ENCODE peak calls at places on chromosomes 6 and 20, in five cellular contexts. G is neural progenitor cell, E is tibial artery, A is HL-60, W is astrocyte of the spinal cord. P is an unnamed sample.

GRCh38 chr20:58956078-58956477 is 25.0 kb upstream of the NELFCD start:
- DNase-seq in A (peak), E (no peak), W (no peak), G (no peak), P (no peak)

GRCh38 chr20:26135325-26136110 is 438.9 kb upstream of the ZNF337 start:
- DNase-seq in A (no peak), G (no peak), W (no peak), E (no peak), P (no peak)

GRCh38 chr6:37675606-37676005 is 22.1 kb downstream of the MDGA1 start:
- DNase-seq in A (no peak), G (no peak), W (no peak), E (no peak), P (no peak)

GRCh38 chr6:72559067-72559466 is 62.8 kb upstream of the KCNQ5 start:
- DNase-seq in E (no peak), A (no peak), G (no peak), W (no peak), P (no peak)

GRCh38 chr20:38167466-38167850 is 2.4 kb upstream of the TGM2 start:
- DNase-seq in W (no peak), E (peak), A (no peak), G (no peak), P (no peak)

GRCh38 chr20:4383966-4384365 is 337.7 kb upstream of the PRND start:
- DNase-seq in E (no peak), G (no peak), A (no peak), W (peak), P (no peak)

GRCh38 chr6:3015144-3015543 is 15.4 kb downstream of the NQO2 start:
- DNase-seq in A (no peak), W (no peak), E (no peak), G (no peak), P (no peak)

GRCh38 chr6:107320126-107320525 is 139.2 kb downstream of the PDSS2 start:
- DNase-seq in E (no peak), G (no peak), W (peak), A (no peak), P (no peak)

GRCh38 chr20:61883867-61884393 is 181.8 kb downstream of the TAF4 start:
- DNase-seq in W (no peak), G (no peak), E (no peak), A (no peak), P (no peak)

GRCh38 chr6:128519132-128519930 is 1.1 kb downstream of the PTPRK start:
- DNase-seq in E (peak), A (no peak), G (peak), W (peak), P (no peak)

GRCh38 chr20:4061989-4062388 is 46.6 kb upstream of the RNF24 start:
- DNase-seq in G (no peak), E (no peak), W (no peak), A (no peak), P (no peak)

GRCh38 chr20:47610247-47610944 is 108.7 kb downstream of the NCOA3 start:
- DNase-seq in G (no peak), W (peak), E (no peak), A (peak), P (peak)

GRCh38 chr20:44832724-44833123 is 22.4 kb upstream of the RIMS4 start:
- DNase-seq in G (no peak), A (no peak), E (no peak), W (no peak), P (no peak)

GRCh38 chr6:132401120-132401940 is at the start of gene MOXD1:
- DNase-seq in G (peak), A (no peak), E (no peak), W (no peak), P (no peak)

GRCh38 chr6:30966154-30966553 is 17.4 kb upstream of the MUC21 start:
- DNase-seq in A (no peak), E (no peak), W (no peak), G (no peak), P (no peak)
- TF ChIP-seq CTCF in A (no peak), E (no peak), W (no peak), G (no peak), P (no peak)

GRCh38 chr20:63940071-63940471 is 16.1 kb downstream of the UCKL1 start:
- DNase-seq in W (no peak), A (no peak), E (no peak), G (no peak), P (no peak)

GRCh38 chr20:63937596-63937995 is 18.6 kb downstream of the UCKL1 start:
- DNase-seq in A (no peak), E (no peak), G (no peak), W (peak), P (no peak)

GRCh38 chr20:63940472-63941266 is 15.5 kb downstream of the UCKL1 start:
- DNase-seq in A (no peak), W (no peak), G (no peak), E (peak), P (no peak)

GRCh38 chr20:63941282-63942060 is 14.7 kb downstream of the UCKL1 start:
- DNase-seq in A (peak), G (peak), W (no peak), E (peak), P (no peak)

DNA sequence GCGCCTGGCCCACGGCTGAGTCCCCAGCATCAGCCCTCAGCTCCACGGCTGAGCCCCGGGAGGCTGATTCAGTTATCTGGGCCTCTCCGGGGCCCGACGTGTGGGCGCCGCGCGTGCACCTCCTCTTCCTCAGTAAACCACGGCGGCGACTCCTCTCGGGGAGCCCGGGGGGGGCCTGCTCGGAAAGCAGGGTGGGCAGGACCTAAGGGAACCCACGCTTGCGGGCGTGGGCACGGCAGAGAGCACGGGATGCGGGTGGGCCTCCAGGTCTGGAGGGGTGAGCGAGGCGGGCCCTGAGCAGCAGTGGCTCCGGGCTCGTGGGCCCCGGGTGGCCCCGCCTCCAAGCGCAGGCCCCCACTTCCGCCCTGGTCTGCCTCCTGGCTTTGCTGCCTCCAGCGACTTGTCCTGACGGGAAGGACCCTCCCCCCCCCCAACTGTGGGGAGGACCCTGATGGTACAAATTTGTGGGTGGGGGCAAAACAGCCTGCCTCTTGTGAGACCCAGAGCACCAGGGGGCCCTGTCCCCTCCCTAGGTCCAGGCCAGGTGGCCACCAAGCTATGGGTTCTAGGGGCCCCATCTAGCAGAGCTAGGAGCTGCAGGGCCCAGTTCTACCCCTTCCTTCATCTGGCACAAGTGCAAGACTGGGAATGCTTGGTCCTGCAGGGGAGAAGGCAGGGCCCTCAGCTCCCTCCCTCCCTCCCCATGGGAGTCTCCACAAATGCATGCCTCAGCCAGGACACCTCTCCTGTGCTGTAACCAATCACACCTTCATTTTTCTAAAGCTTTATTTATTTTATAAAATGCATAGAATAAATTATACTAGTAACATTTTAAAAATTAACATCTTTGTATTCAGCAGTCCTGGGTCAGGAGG is 16.9 kb downstream of the UCKL1 start:
- DNase-seq in W (no peak), A (no peak), G (no peak), E (no peak), P (no peak)
- H3K4me3 ChIP-seq in W (no peak), A (no peak), G (peak), E (no peak), P (no peak)

GRCh38 chr20:34709836-34710567 is 5.9 kb downstream of the TP53INP2 start:
- DNase-seq in G (peak), W (peak), A (peak), E (peak), P (no peak)
- TF ChIP-seq CTCF in G (peak), W (peak), A (no peak), E (no peak), P (peak)

DNA sequence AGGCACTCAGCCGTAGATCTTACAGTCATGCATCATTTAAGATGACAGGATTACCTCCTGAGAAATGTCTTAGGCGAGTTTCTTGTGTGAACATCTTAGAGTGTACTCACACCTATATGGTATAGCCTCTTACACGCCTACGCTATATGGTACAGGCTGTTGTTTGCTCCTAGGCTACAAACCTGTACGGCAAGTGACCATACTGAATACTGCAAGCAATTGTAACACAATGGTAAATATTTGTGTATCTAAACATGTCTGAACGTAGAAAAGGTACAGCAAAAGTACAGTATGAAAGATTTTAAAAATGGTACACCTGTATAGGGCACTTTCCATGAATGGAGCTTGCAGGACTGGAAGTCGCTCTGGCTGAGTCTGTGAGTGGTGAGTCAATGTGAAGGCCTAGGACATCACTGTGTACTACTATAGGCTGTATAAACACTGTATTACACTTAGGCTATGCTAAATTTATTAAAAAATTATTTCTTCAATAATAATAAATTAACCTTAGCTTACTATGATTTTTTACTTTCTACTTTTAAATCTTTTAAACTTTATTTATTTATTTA is 540 bp upstream of the IL20RA start:
- DNase-seq in G (no peak), A (no peak), W (no peak), E (no peak), P (no peak)
- H3K4me3 ChIP-seq in G (no peak), A (no peak), W (no peak), E (no peak), P (no peak)

DNA sequence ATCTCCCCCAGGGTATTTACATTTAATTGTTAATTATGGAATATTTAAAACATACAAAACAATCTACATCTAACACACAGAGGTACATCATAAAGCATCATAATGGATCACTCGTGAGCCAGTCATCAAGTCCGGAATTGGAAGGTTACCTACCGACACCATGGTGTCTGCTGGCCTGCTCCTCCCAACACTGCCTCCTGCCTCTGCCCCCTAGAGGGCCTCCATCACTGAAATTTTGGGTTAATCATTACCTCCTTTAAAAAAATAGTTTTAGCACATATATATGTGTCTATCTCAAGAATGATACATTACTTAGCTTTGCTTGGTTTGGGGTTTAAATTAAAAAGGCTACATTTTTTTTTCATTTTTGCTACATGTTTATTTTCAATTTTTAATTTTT is 114.6 kb upstream of the PDE10A start:
- DNase-seq in E (no peak), A (no peak), G (no peak), W (no peak), P (no peak)
- TF ChIP-seq CTCF in E (no peak), A (no peak), G (peak), W (no peak), P (no peak)

GRCh38 chr6:54053893-54054391 is 57.3 kb upstream of the MLIP start:
- DNase-seq in E (no peak), G (no peak), A (no peak), W (peak), P (no peak)
- H3K4me3 ChIP-seq in E (peak), G (no peak), A (no peak), W (no peak), P (no peak)

DNA sequence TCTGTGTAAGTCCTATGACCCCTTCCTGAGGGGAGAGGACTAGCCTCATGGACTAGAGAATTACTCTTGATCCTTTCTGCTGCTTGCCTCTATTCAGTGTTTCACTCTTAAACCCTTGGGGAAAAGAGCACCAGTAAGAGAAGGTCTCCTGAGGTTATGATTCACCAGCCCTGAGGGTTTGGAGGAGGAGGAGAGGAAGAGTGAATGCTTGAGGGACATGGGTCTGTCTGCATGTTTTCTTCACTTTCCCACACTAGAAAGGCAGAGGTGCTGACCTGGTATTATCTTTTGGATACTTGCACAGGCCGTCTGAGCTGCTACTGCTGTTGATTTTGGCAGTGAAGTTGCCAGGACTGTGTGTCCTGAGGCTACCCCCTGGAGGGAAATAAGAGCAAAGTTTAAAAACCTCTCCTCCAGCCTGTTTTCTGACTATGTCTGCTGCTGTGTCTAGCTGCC is 78.3 kb downstream of the CD109 start:
- DNase-seq in W (peak), G (no peak), E (no peak), A (no peak), P (no peak)
- TF ChIP-seq CTCF in W (no peak), G (no peak), E (no peak), A (no peak), P (no peak)

GRCh38 chr6:44778513-44778912 is 391.0 kb downstream of the CDC5L start:
- DNase-seq in A (no peak), G (no peak), E (no peak), W (no peak), P (no peak)

GRCh38 chr6:44779130-44779826 is 391.8 kb downstream of the CDC5L start:
- DNase-seq in W (no peak), E (no peak), A (peak), G (no peak), P (no peak)

GRCh38 chr6:44776344-44776743 is 388.8 kb downstream of the CDC5L start:
- DNase-seq in A (no peak), G (no peak), E (no peak), W (no peak), P (no peak)

GRCh38 chr6:44771647-44772415 is 384.3 kb downstream of the CDC5L start:
- DNase-seq in G (peak), A (no peak), W (no peak), E (no peak), P (no peak)

GRCh38 chr6:44775121-44775520 is 387.6 kb downstream of the CDC5L start:
- DNase-seq in A (no peak), E (no peak), G (no peak), W (no peak), P (no peak)
- H3K4me3 ChIP-seq in A (no peak), E (no peak), G (no peak), W (no peak), P (no peak)

DNA sequence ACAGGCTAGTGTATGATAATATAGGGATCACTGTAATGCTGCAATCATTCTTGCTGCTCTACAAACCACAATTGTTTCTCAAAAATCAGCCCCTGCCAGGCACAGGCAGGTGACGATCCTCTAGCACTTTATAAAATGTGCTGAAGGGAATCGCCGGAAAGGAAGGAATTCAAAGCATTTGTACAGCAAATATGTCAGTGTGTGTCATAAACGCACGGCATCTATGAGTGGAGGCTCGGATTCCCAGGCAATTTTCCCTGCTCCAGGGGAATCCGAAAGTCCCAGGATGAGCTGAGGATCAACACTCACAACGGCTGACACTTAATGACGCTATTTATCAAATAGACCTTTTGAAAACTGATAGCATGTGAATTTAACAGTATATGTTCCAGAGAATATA is 1.5 kb downstream of the PHACTR1 start:
- DNase-seq in W (peak), A (no peak), E (no peak), G (no peak), P (no peak)
- TF ChIP-seq CTCF in W (no peak), A (no peak), E (no peak), G (no peak), P (no peak)

P was measured in GM12864.